ENCODE peak calls at places on chromosomes 13 and 19, in ten cellular contexts. L is stimulated activated CD4-positive, alpha-beta T cell treated with anti-CD3 and anti-CD28 coated beads, Interleukin-1b, Interleukin-23, amount 100 ng/mL, for 4 hours; Q is lung; U is activated T-cell treated with anti-CD3 and anti-CD28 coated beads, Interleukin-2, amount 50 U/mL, for 48 hours; F is GOT3; D is mesenteric fat pad; N is COR-L47; C is foreskin fibroblast; O is nucleus accumbens; K is mesothelial cell of epicardium. G is an unnamed sample.

GRCh38 chr13:101397742-101398141 is 18.6 kb downstream of the NALCN start:
- DNase-seq in C (peak), Q (no peak), N (no peak), L (no peak), D (no peak), U (no peak), F (no peak), K (no peak), O (no peak), G (no peak)

GRCh38 chr19:1658446-1659433 is 6.3 kb upstream of the TCF3 start:
- DNase-seq in N (no peak), U (no peak), F (no peak), K (no peak), L (no peak), D (no peak), Q (no peak), C (no peak), O (no peak), G (no peak)

GRCh38 chr19:18406749-18407148 is 9.3 kb upstream of the LRRC25 start:
- DNase-seq in L (no peak), F (no peak), C (no peak), D (no peak), O (no peak), N (no peak), Q (no peak), U (no peak), K (no peak), G (no peak)

GRCh38 chr13:98480915-98481510 is 95.9 kb downstream of the STK24 start:
- DNase-seq in N (no peak), Q (no peak), C (peak), L (no peak), U (peak), K (no peak), D (peak), F (no peak), O (no peak), G (peak)

GRCh38 chr13:79413521-79413920 is 7.5 kb upstream of the RBM26 start:
- DNase-seq in F (no peak), L (no peak), N (no peak), U (no peak), K (no peak), O (no peak), D (no peak), C (no peak), Q (no peak), G (no peak)

GRCh38 chr19:47891923-47892666 is 6.0 kb upstream of the SULT2A1 start:
- DNase-seq in F (no peak), Q (no peak), C (no peak), L (no peak), K (peak), U (no peak), N (no peak), O (no peak), D (no peak), G (no peak)

GRCh38 chr19:35946203-35946602 is 10.0 kb downstream of the LRFN3 start:
- DNase-seq in O (no peak), Q (no peak), U (no peak), L (no peak), K (no peak), F (no peak), C (no peak), N (no peak), D (no peak), G (no peak)

GRCh38 chr19:40803170-40803856 is 4.3 kb downstream of the EGLN2 start:
- DNase-seq in O (no peak), F (no peak), N (no peak), Q (no peak), L (no peak), C (no peak), U (no peak), D (no peak), K (no peak), G (no peak)

GRCh38 chr13:110518571-110518970 is 43.0 kb downstream of the RAB20 start:
- DNase-seq in F (no peak), L (no peak), U (no peak), K (no peak), Q (no peak), C (no peak), N (no peak), D (no peak), O (no peak), G (no peak)

GRCh38 chr19:1282588-1283206 is 3.0 kb upstream of the EFNA2 start:
- DNase-seq in N (no peak), U (no peak), C (no peak), F (no peak), Q (no peak), O (no peak), K (no peak), D (no peak), L (no peak), G (no peak)

GRCh38 chr13:74067818-74068217 is 66.4 kb downstream of the KLF12 start:
- DNase-seq in K (no peak), D (no peak), F (no peak), Q (no peak), C (no peak), O (no peak), N (no peak), L (no peak), U (no peak), G (no peak)

GRCh38 chr13:19772306-19772705 is 10.4 kb downstream of the PSPC1 start:
- DNase-seq in F (no peak), C (no peak), O (no peak), L (no peak), D (no peak), Q (no peak), N (no peak), U (no peak), K (no peak), G (no peak)

GRCh38 chr19:8261881-8262280 is 46.3 kb downstream of the CD320 start:
- DNase-seq in F (no peak), Q (no peak), D (no peak), O (no peak), L (no peak), U (no peak), C (no peak), K (no peak), N (no peak), G (no peak)

GRCh38 chr13:44399045-44399444 is 25.4 kb downstream of the SERP2 start:
- DNase-seq in U (no peak), C (no peak), D (no peak), N (peak), Q (no peak), K (no peak), L (no peak), F (no peak), O (no peak), G (no peak)

GRCh38 chr13:98681017-98681416 is 71.5 kb downstream of the SLC15A1 start:
- DNase-seq in C (no peak), N (no peak), K (no peak), U (no peak), D (no peak), O (no peak), L (no peak), F (no peak), Q (no peak), G (no peak)

GRCh38 chr13:76745246-76746200 is 140.7 kb downstream of the KCTD12 start:
- DNase-seq in N (no peak), F (no peak), C (no peak), L (no peak), K (no peak), D (no peak), O (no peak), Q (no peak), U (no peak), G (peak)

GRCh38 chr13:76009491-76009890 is 373.4 kb downstream of the LMO7 start:
- DNase-seq in F (no peak), C (no peak), N (no peak), D (no peak), Q (no peak), L (no peak), K (no peak), O (no peak), U (no peak), G (no peak)

GRCh38 chr13:105702441-105702840 is 833.0 kb downstream of the EFNB2 start:
- DNase-seq in O (no peak), U (no peak), D (no peak), K (no peak), F (no peak), L (no peak), Q (no peak), C (no peak), N (no peak), G (no peak)

GRCh38 chr19:56765107-56765506 is 75.4 kb downstream of the PEG3 start:
- DNase-seq in N (no peak), F (no peak), L (no peak), U (peak), K (no peak), C (no peak), O (peak), Q (peak), D (no peak), G (no peak)

GRCh38 chr13:73171926-73172325 is 113.1 kb downstream of the KLF5 start:
- DNase-seq in C (no peak), O (no peak), D (no peak), Q (no peak), N (no peak), U (no peak), F (no peak), L (no peak), K (no peak), G (no peak)

GRCh38 chr13:73307481-73307880 is 248.7 kb downstream of the KLF5 start:
- DNase-seq in U (no peak), O (no peak), Q (no peak), D (no peak), N (no peak), K (no peak), C (no peak), L (no peak), F (no peak), G (no peak)

GRCh38 chr13:105442941-105443340 is 1092.5 kb downstream of the EFNB2 start:
- DNase-seq in F (no peak), L (no peak), K (no peak), C (peak), Q (no peak), U (no peak), D (no peak), O (no peak), N (peak), G (no peak)

GRCh38 chr19:20162821-20163220 is 4.2 kb upstream of the ZNF486 start:
- DNase-seq in O (no peak), F (no peak), L (no peak), U (no peak), K (no peak), Q (no peak), N (no peak), D (no peak), C (no peak), G (no peak)

GRCh38 chr13:100753391-100753790 is 78.8 kb upstream of the TMTC4 start:
- DNase-seq in L (no peak), Q (no peak), K (no peak), D (no peak), N (no peak), C (no peak), U (no peak), F (no peak), O (no peak), G (no peak)

GRCh38 chr13:21661097-21661496 is 9.8 kb upstream of the FGF9 start:
- DNase-seq in N (no peak), O (no peak), D (no peak), Q (no peak), F (no peak), U (no peak), L (no peak), C (no peak), K (no peak), G (no peak)

GRCh38 chr13:42885325-42885724 is 103.9 kb downstream of the FAM216B start:
- DNase-seq in C (no peak), O (no peak), F (no peak), K (no peak), N (no peak), Q (no peak), U (no peak), L (no peak), D (no peak), G (no peak)

GRCh38 chr19:5102520-5102919 is 133.6 kb downstream of the KDM4B start:
- DNase-seq in D (no peak), L (no peak), U (no peak), N (no peak), O (no peak), K (no peak), F (no peak), Q (no peak), C (no peak), G (no peak)